ENCODE peak calls at places on chromosomes 3 and 15, in ten cellular contexts. L, W, S, B, V, O, U, T, H and F are unnamed samples.

GRCh38 chr3:70829101-70829500 is 516.7 kb upstream of the MDFIC2 start:
- DNase-seq in L (no peak), W (no peak), S (no peak), B (no peak), V (no peak), O (peak; percentile 88), U (no peak), T (no peak), H (no peak), F (peak; percentile 5)

GRCh38 chr3:13070622-13071021 is 2.6 kb downstream of the IQSEC1 start:
- DNase-seq in L (no peak), W (no peak), S (no peak), B (no peak), V (no peak), O (no peak), U (no peak), T (no peak), H (no peak), F (no peak)

GRCh38 chr15:99000001-99000590 is 7.5 kb downstream of the PGPEP1L start:
- DNase-seq in L (no peak), W (no peak), S (no peak), B (no peak), V (no peak), O (no peak), U (no peak), T (no peak), H (no peak), F (no peak)

GRCh38 chr3:30078736-30079135 is 527.7 kb upstream of the TGFBR2 start:
- DNase-seq in L (no peak), W (peak; percentile 73), S (peak; percentile 72), B (no peak), V (no peak), O (no peak), U (no peak), T (no peak), H (no peak), F (no peak)

GRCh38 chr3:185353225-185353624 is 9.7 kb upstream of the MAP3K13 start:
- DNase-seq in L (no peak), W (no peak), S (no peak), B (no peak), V (no peak), O (no peak), U (no peak), T (no peak), H (no peak), F (no peak)

GRCh38 chr3:132536442-132537153 is 60.5 kb upstream of the ACKR4 start:
- DNase-seq in L (no peak), W (no peak), S (no peak), B (no peak), V (no peak), O (peak; percentile 18), U (no peak), T (no peak), H (no peak), F (no peak)

GRCh38 chr3:53890726-53891499 is 746 bp downstream of the SELENOK start:
- DNase-seq in L (no peak), W (peak; percentile 52), S (peak; percentile 81), B (no peak), V (no peak), O (peak; percentile 42), U (no peak), T (no peak), H (peak; percentile 89), F (peak; percentile 12)

GRCh38 chr3:142633073-142633472 is 36.9 kb downstream of the PLS1 start:
- DNase-seq in L (no peak), W (no peak), S (no peak), B (no peak), V (no peak), O (no peak), U (no peak), T (no peak), H (no peak), F (no peak)

GRCh38 chr15:83250766-83251165 is 33.7 kb downstream of the BNC1 start:
- DNase-seq in L (no peak), W (peak; percentile 30), S (no peak), B (no peak), V (no peak), O (no peak), U (no peak), T (no peak), H (no peak), F (no peak)

GRCh38 chr15:50891159-50891558 is 17.3 kb upstream of the AP4E1 start:
- DNase-seq in L (no peak), W (no peak), S (no peak), B (no peak), V (no peak), O (no peak), U (no peak), T (no peak), H (no peak), F (no peak)
- H3K4me1 ChIP-seq in L (no peaks in the 10 kb centered on the region), W (no peaks in the 10 kb centered on the region), S (no peaks in the 10 kb centered on the region), B (no peaks in the 10 kb centered on the region), V (no peaks in the 10 kb centered on the region), O (no peaks in the 10 kb centered on the region), U (peaks cover under 1% of the 10 kb centered on the region), T (no peaks in the 10 kb centered on the region), H (no peaks in the 10 kb centered on the region), F (no peaks in the 10 kb centered on the region)

GRCh38 chr3:179045719-179046402 is 25.7 kb downstream of the ZMAT3 start:
- DNase-seq in L (no peak), W (no peak), S (no peak), B (no peak), V (no peak), O (no peak), U (no peak), T (no peak), H (no peak), F (no peak)
- H3K4me3 ChIP-seq in L (no peak overlapping the region), W (no peak overlapping the region), S (no peak overlapping the region), B (no peak overlapping the region), V (no peak overlapping the region), O (no peak overlapping the region), U (no peak overlapping the region), T (no peak overlapping the region), H (no peak overlapping the region), F (no peak overlapping the region)

GRCh38 chr3:44492496-44492895 is 15.0 kb upstream of the ZNF445 start:
- DNase-seq in L (no peak), W (no peak), S (no peak), B (no peak), V (no peak), O (no peak), U (no peak), T (no peak), H (no peak), F (no peak)
- H3K9me3 ChIP-seq in L (peaks cover 84% of the 10 kb centered on the region), W (peaks cover 18% of the 10 kb centered on the region), S (no peaks in the 10 kb centered on the region), B (peaks cover 2% of the 10 kb centered on the region), V (no peaks in the 10 kb centered on the region), O (peaks cover 27% of the 10 kb centered on the region), U (no peaks in the 10 kb centered on the region), T (peaks cover 26% of the 10 kb centered on the region), H (peaks cover 65% of the 10 kb centered on the region), F (peaks cover 4% of the 10 kb centered on the region)

GRCh38 chr3:50201573-50202315 is 3.3 kb upstream of the SLC38A3 start:
- DNase-seq in L (no peak), W (no peak), S (peak; percentile 78), B (no peak), V (peak; percentile 25), O (no peak), U (no peak), T (no peak), H (no peak), F (no peak)
- H3K4me1 ChIP-seq in L (peaks cover 25% of the 10 kb centered on the region), W (peaks cover 3% of the 10 kb centered on the region), S (no peaks in the 10 kb centered on the region), B (peaks cover 8% of the 10 kb centered on the region), V (no peaks in the 10 kb centered on the region), O (peaks cover 2% of the 10 kb centered on the region), U (no peaks in the 10 kb centered on the region), T (peaks cover 28% of the 10 kb centered on the region), H (peaks cover 6% of the 10 kb centered on the region), F (peaks cover 27% of the 10 kb centered on the region)